ENCODE peak calls at places on chromosomes 3 and 15, in four cellular contexts. C is activated naive CD8-positive, alpha-beta T cell treated with anti-CD3 and anti-CD28 coated beads, Interleukin-2, amount 50 U/mL, for 24 hours; B is Right ventricle myocardium superior; I is pancreas. U is an unnamed sample.

GRCh38 chr15:31301687-31301990 is 25.0 kb upstream of the KLF13 start:
- ATAC-seq in C (no peak), B (no peak), I (no peak), U (no peak)

GRCh38 chr3:116254535-116254934 is 190.8 kb downstream of the LSAMP start:
- ATAC-seq in C (no peak), B (peak; percentile 78), I (no peak), U (no peak)

GRCh38 chr15:71093089-71094024 is 21.9 kb upstream of the THSD4 start:
- ATAC-seq in C (no peak), B (no peak), I (peak; percentile 94), U (no peak)

GRCh38 chr3:60319179-60319858 is 931.9 kb downstream of the FHIT start:
- ATAC-seq in C (no peak), B (no peak), I (no peak), U (no peak)

GRCh38 chr3:58519668-58520402 is 17.2 kb downstream of the ACOX2 start:
- ATAC-seq in C (no peak), B (no peak), I (no peak), U (no peak)

GRCh38 chr15:91956026-91956723 is 102.7 kb downstream of the SLCO3A1 start:
- ATAC-seq in C (no peak), B (peak; percentile 50), I (no peak), U (no peak)

GRCh38 chr3:37905987-37906674 is 44.5 kb downstream of the CTDSPL start:
- ATAC-seq in C (no peak), B (peak; percentile 69), I (peak; percentile 44), U (no peak)

GRCh38 chr15:80436511-80437307 is 32.5 kb downstream of the ARNT2 start:
- ATAC-seq in C (peak; percentile 70), B (no peak), I (peak; percentile 60), U (no peak)

GRCh38 chr3:194686816-194687637 is 1.3 kb downstream of the FAM43A start:
- ATAC-seq in C (peak; percentile 1), B (peak; percentile 51), I (peak; percentile 19), U (peak; percentile 1)

GRCh38 chr15:69141286-69141701 is 19.1 kb upstream of the GLCE start:
- ATAC-seq in C (no peak), B (no peak), I (peak; percentile 41), U (no peak)

GRCh38 chr3:118760611-118761606 is 273.7 kb downstream of the IGSF11 start:
- ATAC-seq in C (no peak), B (no peak), I (no peak), U (no peak)

GRCh38 chr3:57852896-57853295 is 96.8 kb downstream of the SLMAP start:
- ATAC-seq in C (no peak), B (no peak), I (peak; percentile 57), U (no peak)

GRCh38 chr3:112894258-112894657 is 47.6 kb upstream of the CD200R1L start:
- ATAC-seq in C (no peak), B (no peak), I (no peak), U (no peak)

GRCh38 chr15:74978077-74978476 is 17.3 kb upstream of the SCAMP5 start:
- ATAC-seq in C (peak; percentile 23), B (no peak), I (no peak), U (no peak)

GRCh38 chr3:45125550-45126026 is 20.6 kb downstream of the CDCP1 start:
- ATAC-seq in C (no peak), B (peak; percentile 80), I (peak; percentile 98), U (no peak)

GRCh38 chr3:67377299-67377698 is 277.1 kb downstream of the SUCLG2 start:
- ATAC-seq in C (no peak), B (no peak), I (no peak), U (no peak)

GRCh38 chr3:133547432-133548041 is 25.9 kb upstream of the CDV3 start:
- ATAC-seq in C (no peak), B (peak; percentile 86), I (peak; percentile 98), U (no peak)

GRCh38 chr15:36914466-36914865 is 185.9 kb downstream of the MEIS2 start:
- ATAC-seq in C (no peak), B (peak; percentile 82), I (peak; percentile 16), U (no peak)

GRCh38 chr3:175957427-175957826 is 1098.3 kb downstream of the NAALADL2 start:
- ATAC-seq in C (no peak), B (no peak), I (no peak), U (no peak)

GRCh38 chr15:31464216-31465082 is 137.8 kb downstream of the KLF13 start:
- ATAC-seq in C (no peak), B (peak; percentile 38), I (no peak), U (peak; percentile 34)

GRCh38 chr15:59958288-59958687 is 45.8 kb upstream of the FOXB1 start:
- ATAC-seq in C (no peak), B (no peak), I (no peak), U (no peak)

GRCh38 chr15:94412979-94413741 is 181.8 kb downstream of the MCTP2 start:
- ATAC-seq in C (no peak), B (no peak), I (no peak), U (no peak)

GRCh38 chr3:16072420-16073110 is 101.9 kb upstream of the GALNT15 start:
- ATAC-seq in C (no peak), B (no peak), I (no peak), U (no peak)

GRCh38 chr15:70585707-70586034 is 177.7 kb downstream of the UACA start:
- ATAC-seq in C (no peak), B (no peak), I (no peak), U (no peak)

GRCh38 chr3:8095724-8096123 is 405.9 kb upstream of the LMCD1 start:
- ATAC-seq in C (no peak), B (no peak), I (no peak), U (no peak)

GRCh38 chr3:63968612-63969350 is 54.5 kb downstream of the PSMD6 start:
- ATAC-seq in C (no peak), B (no peak), I (no peak), U (no peak)

GRCh38 chr3:41029356-41029755 is 169.9 kb upstream of the CTNNB1 start:
- ATAC-seq in C (no peak), B (no peak), I (no peak), U (no peak)

GRCh38 chr3:113895964-113896363 is 51.8 kb upstream of the ZDHHC23 start:
- ATAC-seq in C (no peak), B (no peak), I (no peak), U (no peak)

GRCh38 chr3:169173231-169173630 is 490.3 kb downstream of the MECOM start:
- ATAC-seq in C (no peak), B (peak; percentile 18), I (peak; percentile 26), U (no peak)

GRCh38 chr3:36679384-36680200 is 84.8 kb downstream of the DCLK3 start:
- ATAC-seq in C (peak; percentile 86), B (no peak), I (no peak), U (no peak)

GRCh38 chr3:142124243-142124642 is 25.1 kb downstream of the TFDP2 start:
- ATAC-seq in C (no peak), B (no peak), I (no peak), U (no peak)

GRCh38 chr3:188542196-188542595 is 388.2 kb downstream of the LPP start:
- ATAC-seq in C (no peak), B (no peak), I (no peak), U (no peak)

U was measured in stimulated activated memory B cell treated with anti-CD40 and anti-IgM and Interleukin-4, amounts not matched to agents 10 μg/mL and 1 μg/mL and 100 μg/mL, for 72 hours.